ENCODE peak calls at places on chromosomes 1 and 21, in five cellular contexts. J, B, Y, A and N are unnamed samples.

GRCh38 chr1:3071507-3072177 is 2.6 kb downstream of the PRDM16 start:
- DNase-seq in A (no peak), Y (no peak), B (no peak), J (no peak), N (no peak)

GRCh38 chr1:42392255-42392654 is 11.7 kb downstream of the RIMKLA start:
- DNase-seq in Y (no peak), A (no peak), J (no peak), B (no peak), N (no peak)

GRCh38 chr1:247749870-247750269 is 1.9 kb upstream of the OR14A2 start:
- DNase-seq in Y (no peak), B (no peak), A (no peak), J (no peak), N (no peak)

GRCh38 chr1:31667065-31667785 is 22.5 kb upstream of the PEF1 start:
- DNase-seq in A (no peak), B (no peak), Y (no peak), J (no peak), N (no peak)

GRCh38 chr1:8284167-8284566 is 33.7 kb upstream of the SLC45A1 start:
- DNase-seq in A (no peak), J (no peak), B (no peak), Y (peak), N (no peak)

GRCh38 chr1:234154320-234155251 is 218.7 kb upstream of the COA6 start:
- DNase-seq in J (peak), A (peak), B (no peak), Y (peak), N (no peak)

GRCh38 chr1:15114884-15115283 is 38.7 kb upstream of the TMEM51 start:
- DNase-seq in B (no peak), A (no peak), J (no peak), Y (no peak), N (no peak)

GRCh38 chr1:8503842-8504241 is 185.9 kb downstream of the SLC45A1 start:
- DNase-seq in J (no peak), A (no peak), B (no peak), Y (no peak), N (no peak)

GRCh38 chr1:13805431-13805830 is 105.4 kb downstream of the PRDM2 start:
- DNase-seq in J (no peak), B (no peak), Y (no peak), A (no peak), N (no peak)

GRCh38 chr1:23407036-23407630 is 17.4 kb downstream of the TCEA3 start:
- DNase-seq in J (no peak), Y (no peak), B (no peak), A (no peak), N (no peak)

GRCh38 chr1:52825868-52826267 is 16.7 kb upstream of the ZYG11A start:
- DNase-seq in Y (peak), J (no peak), B (no peak), A (no peak), N (no peak)

GRCh38 chr1:160371691-160372208 is 4.9 kb downstream of the NHLH1 start:
- DNase-seq in B (no peak), Y (no peak), A (no peak), J (no peak), N (no peak)

GRCh38 chr1:111221633-111222286 is 5.8 kb upstream of the CHI3L2 start:
- DNase-seq in B (no peak), Y (peak), J (no peak), A (no peak), N (no peak)

GRCh38 chr1:31111290-31111951 is 45.9 kb upstream of the PUM1 start:
- DNase-seq in B (no peak), J (peak), A (peak), Y (peak), N (no peak)

GRCh38 chr1:159091547-159092397 is 15.2 kb upstream of the AIM2 start:
- DNase-seq in J (no peak), B (no peak), A (no peak), Y (peak), N (no peak)

GRCh38 chr1:118661769-118662320 is 326.3 kb downstream of the TBX15 start:
- DNase-seq in Y (no peak), A (no peak), J (no peak), B (no peak), N (no peak)

GRCh38 chr1:55989971-55990370 is 589.4 kb downstream of the PLPP3 start:
- DNase-seq in A (no peak), B (no peak), J (no peak), Y (no peak), N (no peak)

GRCh38 chr1:64378826-64379225 is 91.1 kb upstream of the CACHD1 start:
- DNase-seq in A (peak), B (no peak), Y (no peak), J (no peak), N (no peak)

GRCh38 chr1:67650061-67650460 is 34.9 kb upstream of the GADD45A start:
- DNase-seq in Y (peak), J (no peak), A (no peak), B (no peak), N (no peak)

GRCh38 chr1:26537951-26538352 is 8.4 kb downstream of the RPS6KA1 start:
- DNase-seq in A (peak), B (no peak), Y (peak), J (no peak), N (no peak)

GRCh38 chr1:94592566-94592920 is 51.0 kb upstream of the F3 start:
- DNase-seq in J (no peak), Y (no peak), B (no peak), A (no peak), N (no peak)

GRCh38 chr1:10398278-10398733 is 558 bp upstream of the PGD start:
- DNase-seq in A (no peak), B (no peak), J (no peak), Y (no peak), N (no peak)

GRCh38 chr21:34201441-34201838 is 128.1 kb downstream of the MRPS6 start:
- DNase-seq in A (no peak), J (no peak), Y (no peak), B (no peak), N (no peak)

GRCh38 chr1:117678246-117678977 is 72.6 kb downstream of the TENT5C start:
- DNase-seq in B (no peak), J (no peak), A (no peak), Y (no peak), N (no peak)

GRCh38 chr1:2232255-2232915 is 4.3 kb downstream of the SKI start:
- DNase-seq in A (no peak), B (no peak), Y (no peak), J (no peak), N (no peak)

GRCh38 chr1:1302951-1303509 is 4.7 kb downstream of the ACAP3 start:
- DNase-seq in J (no peak), A (no peak), Y (no peak), B (no peak), N (no peak)

GRCh38 chr1:43994794-43995790 is 3.7 kb downstream of the CCDC24 start:
- DNase-seq in A (peak), J (no peak), Y (no peak), B (no peak), N (no peak)

GRCh38 chr1:47187926-47188250 is 1.9 kb downstream of the PDZK1IP1 start:
- DNase-seq in Y (no peak), A (no peak), J (no peak), B (no peak), N (no peak)

GRCh38 chr21:42983102-42983501 is 8.7 kb downstream of the PKNOX1 start:
- DNase-seq in J (no peak), A (no peak), Y (peak), B (no peak), N (no peak)

GRCh38 chr1:225808136-225808535 is 1.8 kb upstream of the EPHX1 start:
- DNase-seq in B (no peak), J (no peak), A (no peak), Y (no peak), N (no peak)

GRCh38 chr1:5286244-5286643 is 631.8 kb downstream of the AJAP1 start:
- DNase-seq in J (no peak), A (no peak), B (peak), Y (no peak), N (no peak)

GRCh38 chr1:24606621-24607020 is 36.5 kb upstream of the SRRM1 start:
- DNase-seq in J (no peak), A (no peak), B (no peak), Y (no peak), N (no peak)

GRCh38 chr1:118136511-118136937 is 48.5 kb downstream of the SPAG17 start:
- DNase-seq in A (no peak), J (no peak), Y (peak), B (no peak), N (no peak)

GRCh38 chr1:117466761-117467160 is 99.5 kb downstream of the MAN1A2 start:
- DNase-seq in J (no peak), A (no peak), B (no peak), Y (peak), N (no peak)

GRCh38 chr1:80050523-80050922 is 1044.0 kb upstream of the ADGRL4 start:
- DNase-seq in J (no peak), Y (no peak), A (no peak), B (no peak), N (no peak)

GRCh38 chr21:36792505-36792967 is 93.6 kb downstream of the SIM2 start:
- DNase-seq in B (no peak), Y (peak), A (peak), J (peak), N (no peak)

GRCh38 chr1:37802439-37802838 is 5.2 kb upstream of the C1orf122 start:
- DNase-seq in B (no peak), A (no peak), J (no peak), Y (no peak), N (no peak)

GRCh38 chr1:91742848-91743292 is 143.1 kb downstream of the TGFBR3 start:
- DNase-seq in J (peak), B (no peak), A (no peak), Y (peak), N (no peak)